ENCODE peak calls at places on chromosomes 3 and 15, in ten cellular contexts. One of them, this sample, is unnamed.

GRCh38 chr15:48798319-48798718 is 12.6 kb downstream of the CEP152 start:
- DNase-seq in activated naive CD8-positive, alpha-beta T cell treated with anti-CD3 and anti-CD28 coated beads for 36 hours: no peak
- DNase-seq in aorta: no peak
- DNase-seq in spleen: no peak
- DNase-seq in GM23248: no peak
- DNase-seq in NT2/D1: no peak
- DNase-seq in GF-D8: no peak
- DNase-seq in skeletal muscle cell: no peak
- DNase-seq in HuH-7: no peak
- DNase-seq in OCI-LY7: no peak
- DNase-seq in this sample: no peak

GRCh38 chr15:60091150-60091549 is 87.0 kb downstream of the FOXB1 start:
- DNase-seq in aorta: no peak
- DNase-seq in GM23248: peak; percentile 92
- DNase-seq in skeletal muscle cell: peak; percentile 81
- DNase-seq in HuH-7: peak; percentile 32
- DNase-seq in GF-D8: no peak
- DNase-seq in NT2/D1: no peak
- DNase-seq in OCI-LY7: no peak
- DNase-seq in spleen: no peak
- DNase-seq in activated naive CD8-positive, alpha-beta T cell treated with anti-CD3 and anti-CD28 coated beads for 36 hours: no peak
- DNase-seq in this sample: no peak

GRCh38 chr3:31813686-31814085 is 167.4 kb downstream of the OSBPL10 start:
- DNase-seq in aorta: no peak
- DNase-seq in activated naive CD8-positive, alpha-beta T cell treated with anti-CD3 and anti-CD28 coated beads for 36 hours: no peak
- DNase-seq in GM23248: no peak
- DNase-seq in HuH-7: no peak
- DNase-seq in OCI-LY7: no peak
- DNase-seq in spleen: no peak
- DNase-seq in skeletal muscle cell: no peak
- DNase-seq in NT2/D1: no peak
- DNase-seq in GF-D8: no peak
- DNase-seq in this sample: no peak

GRCh38 chr3:154872089-154872488 is 208.0 kb upstream of the MME start:
- DNase-seq in aorta: no peak
- DNase-seq in NT2/D1: no peak
- DNase-seq in HuH-7: no peak
- DNase-seq in activated naive CD8-positive, alpha-beta T cell treated with anti-CD3 and anti-CD28 coated beads for 36 hours: no peak
- DNase-seq in GF-D8: no peak
- DNase-seq in spleen: no peak
- DNase-seq in OCI-LY7: no peak
- DNase-seq in GM23248: no peak
- DNase-seq in skeletal muscle cell: peak; percentile 36
- DNase-seq in this sample: no peak

GRCh38 chr15:60913901-60914300 is 315.2 kb downstream of the RORA start:
- DNase-seq in GM23248: no peak
- DNase-seq in spleen: no peak
- DNase-seq in GF-D8: no peak
- DNase-seq in HuH-7: no peak
- DNase-seq in skeletal muscle cell: no peak
- DNase-seq in OCI-LY7: no peak
- DNase-seq in aorta: no peak
- DNase-seq in activated naive CD8-positive, alpha-beta T cell treated with anti-CD3 and anti-CD28 coated beads for 36 hours: no peak
- DNase-seq in NT2/D1: no peak
- DNase-seq in this sample: no peak

GRCh38 chr3:139797724-139798343 is 120.1 kb upstream of the NMNAT3 start:
- DNase-seq in GM23248: peak; percentile 29
- DNase-seq in skeletal muscle cell: no peak
- DNase-seq in activated naive CD8-positive, alpha-beta T cell treated with anti-CD3 and anti-CD28 coated beads for 36 hours: peak; percentile 8
- DNase-seq in HuH-7: peak; percentile 3
- DNase-seq in OCI-LY7: peak; percentile 9
- DNase-seq in NT2/D1: peak; percentile 50
- DNase-seq in spleen: no peak
- DNase-seq in GF-D8: no peak
- DNase-seq in aorta: no peak
- DNase-seq in this sample: peak; percentile 76

GRCh38 chr15:28080386-28080785 is 18.7 kb downstream of the OCA2 start:
- DNase-seq in aorta: no peak
- DNase-seq in spleen: no peak
- DNase-seq in GF-D8: no peak
- DNase-seq in skeletal muscle cell: no peak
- DNase-seq in NT2/D1: no peak
- DNase-seq in activated naive CD8-positive, alpha-beta T cell treated with anti-CD3 and anti-CD28 coated beads for 36 hours: no peak
- DNase-seq in GM23248: no peak
- DNase-seq in HuH-7: no peak
- DNase-seq in OCI-LY7: no peak
- DNase-seq in this sample: no peak

GRCh38 chr3:44048196-44048924 is 193.3 kb upstream of the TOPAZ1 start:
- DNase-seq in aorta: no peak
- DNase-seq in HuH-7: no peak
- DNase-seq in GM23248: no peak
- DNase-seq in GF-D8: no peak
- DNase-seq in OCI-LY7: no peak
- DNase-seq in spleen: no peak
- DNase-seq in activated naive CD8-positive, alpha-beta T cell treated with anti-CD3 and anti-CD28 coated beads for 36 hours: no peak
- DNase-seq in skeletal muscle cell: no peak
- DNase-seq in NT2/D1: no peak
- DNase-seq in this sample: no peak

GRCh38 chr3:32483772-32484171 is 18.9 kb downstream of the CMTM6 start:
- DNase-seq in aorta: no peak
- DNase-seq in HuH-7: no peak
- DNase-seq in OCI-LY7: no peak
- DNase-seq in spleen: no peak
- DNase-seq in GM23248: no peak
- DNase-seq in NT2/D1: no peak
- DNase-seq in GF-D8: no peak
- DNase-seq in activated naive CD8-positive, alpha-beta T cell treated with anti-CD3 and anti-CD28 coated beads for 36 hours: no peak
- DNase-seq in skeletal muscle cell: no peak
- DNase-seq in this sample: no peak

GRCh38 chr15:32119694-32120330 is 89.5 kb downstream of the CHRNA7 start:
- DNase-seq in skeletal muscle cell: no peak
- DNase-seq in HuH-7: no peak
- DNase-seq in NT2/D1: no peak
- DNase-seq in aorta: no peak
- DNase-seq in GM23248: peak; percentile 1
- DNase-seq in spleen: peak; percentile 60
- DNase-seq in GF-D8: no peak
- DNase-seq in OCI-LY7: no peak
- DNase-seq in activated naive CD8-positive, alpha-beta T cell treated with anti-CD3 and anti-CD28 coated beads for 36 hours: no peak
- DNase-seq in this sample: no peak

GRCh38 chr3:62131620-62132019 is 241.7 kb downstream of the FEZF2 start:
- DNase-seq in GF-D8: no peak
- DNase-seq in spleen: no peak
- DNase-seq in NT2/D1: no peak
- DNase-seq in aorta: no peak
- DNase-seq in skeletal muscle cell: no peak
- DNase-seq in GM23248: peak; percentile 15
- DNase-seq in OCI-LY7: no peak
- DNase-seq in HuH-7: no peak
- DNase-seq in activated naive CD8-positive, alpha-beta T cell treated with anti-CD3 and anti-CD28 coated beads for 36 hours: no peak
- DNase-seq in this sample: no peak

GRCh38 chr3:8778475-8778874 is 9.1 kb upstream of the OXTR start:
- DNase-seq in GF-D8: no peak
- DNase-seq in skeletal muscle cell: no peak
- DNase-seq in activated naive CD8-positive, alpha-beta T cell treated with anti-CD3 and anti-CD28 coated beads for 36 hours: no peak
- DNase-seq in HuH-7: no peak
- DNase-seq in spleen: no peak
- DNase-seq in GM23248: peak; percentile 67
- DNase-seq in NT2/D1: no peak
- DNase-seq in aorta: no peak
- DNase-seq in OCI-LY7: no peak
- DNase-seq in this sample: no peak

GRCh38 chr15:68781766-68782588 is 38.7 kb downstream of the ANP32A start:
- DNase-seq in OCI-LY7: no peak
- DNase-seq in GM23248: no peak
- DNase-seq in activated naive CD8-positive, alpha-beta T cell treated with anti-CD3 and anti-CD28 coated beads for 36 hours: peak; percentile 20
- DNase-seq in GF-D8: peak; percentile 87
- DNase-seq in HuH-7: no peak
- DNase-seq in skeletal muscle cell: no peak
- DNase-seq in aorta: peak; percentile 82
- DNase-seq in NT2/D1: no peak
- DNase-seq in spleen: peak; percentile 92
- DNase-seq in this sample: no peak

GRCh38 chr3:126528800-126529541 is 5.0 kb downstream of the CHST13 start:
- DNase-seq in activated naive CD8-positive, alpha-beta T cell treated with anti-CD3 and anti-CD28 coated beads for 36 hours: no peak
- DNase-seq in OCI-LY7: no peak
- DNase-seq in aorta: peak; percentile 57
- DNase-seq in spleen: peak; percentile 78
- DNase-seq in HuH-7: peak; percentile 96
- DNase-seq in skeletal muscle cell: no peak
- DNase-seq in GM23248: peak; percentile 56
- DNase-seq in GF-D8: peak; percentile 82
- DNase-seq in NT2/D1: no peak
- DNase-seq in this sample: no peak

GRCh38 chr3:57755368-57756021 is 614 bp upstream of the SLMAP start:
- DNase-seq in HuH-7: peak; percentile 25
- DNase-seq in aorta: no peak
- DNase-seq in GM23248: peak; percentile 78
- DNase-seq in NT2/D1: peak; percentile 35
- DNase-seq in skeletal muscle cell: peak; percentile 18
- DNase-seq in OCI-LY7: peak; percentile 77
- DNase-seq in spleen: peak; percentile 80
- DNase-seq in GF-D8: peak; percentile 79
- DNase-seq in activated naive CD8-positive, alpha-beta T cell treated with anti-CD3 and anti-CD28 coated beads for 36 hours: no peak
- DNase-seq in this sample: no peak

GRCh38 chr15:46956456-46956855 is 760.8 kb upstream of the SEMA6D start:
- DNase-seq in OCI-LY7: no peak
- DNase-seq in GM23248: no peak
- DNase-seq in GF-D8: no peak
- DNase-seq in aorta: no peak
- DNase-seq in NT2/D1: no peak
- DNase-seq in HuH-7: no peak
- DNase-seq in spleen: no peak
- DNase-seq in skeletal muscle cell: no peak
- DNase-seq in activated naive CD8-positive, alpha-beta T cell treated with anti-CD3 and anti-CD28 coated beads for 36 hours: no peak
- DNase-seq in this sample: no peak

GRCh38 chr3:45597166-45597565 is 2.6 kb downstream of the LIMD1 start:
- DNase-seq in spleen: peak; percentile 66
- DNase-seq in HuH-7: no peak
- DNase-seq in OCI-LY7: peak; percentile 10
- DNase-seq in NT2/D1: no peak
- DNase-seq in activated naive CD8-positive, alpha-beta T cell treated with anti-CD3 and anti-CD28 coated beads for 36 hours: peak; percentile 26
- DNase-seq in aorta: peak; percentile 76
- DNase-seq in GF-D8: no peak
- DNase-seq in skeletal muscle cell: no peak
- DNase-seq in GM23248: peak; percentile 71
- DNase-seq in this sample: no peak

GRCh38 chr3:187736418-187736871 is 8.8 kb downstream of the BCL6 start:
- DNase-seq in HuH-7: no peak
- DNase-seq in GM23248: peak; percentile 82
- DNase-seq in skeletal muscle cell: no peak
- DNase-seq in NT2/D1: no peak
- DNase-seq in OCI-LY7: no peak
- DNase-seq in GF-D8: no peak
- DNase-seq in aorta: no peak
- DNase-seq in activated naive CD8-positive, alpha-beta T cell treated with anti-CD3 and anti-CD28 coated beads for 36 hours: no peak
- DNase-seq in spleen: no peak
- DNase-seq in this sample: peak; percentile 27

GRCh38 chr3:82654708-82655107 is 893.3 kb upstream of the GBE1 start:
- DNase-seq in spleen: no peak
- DNase-seq in HuH-7: no peak
- DNase-seq in OCI-LY7: no peak
- DNase-seq in NT2/D1: no peak
- DNase-seq in skeletal muscle cell: no peak
- DNase-seq in activated naive CD8-positive, alpha-beta T cell treated with anti-CD3 and anti-CD28 coated beads for 36 hours: no peak
- DNase-seq in GF-D8: no peak
- DNase-seq in aorta: no peak
- DNase-seq in GM23248: no peak
- DNase-seq in this sample: no peak

GRCh38 chr3:159260049-159260662 is 458.3 kb downstream of the MFSD1 start:
- DNase-seq in GM23248: peak; percentile 88
- DNase-seq in spleen: no peak
- DNase-seq in HuH-7: peak; percentile 4
- DNase-seq in skeletal muscle cell: peak; percentile 32
- DNase-seq in GF-D8: no peak
- DNase-seq in OCI-LY7: peak; percentile 63
- DNase-seq in activated naive CD8-positive, alpha-beta T cell treated with anti-CD3 and anti-CD28 coated beads for 36 hours: peak; percentile 10
- DNase-seq in NT2/D1: peak; percentile 47
- DNase-seq in aorta: no peak
- DNase-seq in this sample: no peak

GRCh38 chr3:37554364-37554763 is 307.3 kb upstream of the CTDSPL start:
- DNase-seq in GF-D8: no peak
- DNase-seq in aorta: no peak
- DNase-seq in skeletal muscle cell: no peak
- DNase-seq in activated naive CD8-positive, alpha-beta T cell treated with anti-CD3 and anti-CD28 coated beads for 36 hours: no peak
- DNase-seq in OCI-LY7: no peak
- DNase-seq in GM23248: no peak
- DNase-seq in NT2/D1: no peak
- DNase-seq in spleen: no peak
- DNase-seq in HuH-7: peak; percentile 29
- DNase-seq in this sample: no peak

GRCh38 chr15:74406992-74407705 is 26.6 kb downstream of the SEMA7A start:
- DNase-seq in NT2/D1: no peak
- DNase-seq in HuH-7: no peak
- DNase-seq in spleen: no peak
- DNase-seq in skeletal muscle cell: peak; percentile 85
- DNase-seq in aorta: no peak
- DNase-seq in activated naive CD8-positive, alpha-beta T cell treated with anti-CD3 and anti-CD28 coated beads for 36 hours: no peak
- DNase-seq in OCI-LY7: no peak
- DNase-seq in GF-D8: no peak
- DNase-seq in GM23248: peak; percentile 97
- DNase-seq in this sample: no peak

GRCh38 chr3:160150525-160150924 is 74.7 kb upstream of the C3orf80 start:
- DNase-seq in spleen: no peak
- DNase-seq in GF-D8: no peak
- DNase-seq in HuH-7: no peak
- DNase-seq in GM23248: peak; percentile 90
- DNase-seq in OCI-LY7: no peak
- DNase-seq in NT2/D1: no peak
- DNase-seq in aorta: no peak
- DNase-seq in activated naive CD8-positive, alpha-beta T cell treated with anti-CD3 and anti-CD28 coated beads for 36 hours: no peak
- DNase-seq in skeletal muscle cell: peak; percentile 44
- DNase-seq in this sample: no peak

GRCh38 chr15:31080618-31081017 is 20.9 kb downstream of the TRPM1 start:
- DNase-seq in GF-D8: no peak
- DNase-seq in spleen: no peak
- DNase-seq in activated naive CD8-positive, alpha-beta T cell treated with anti-CD3 and anti-CD28 coated beads for 36 hours: peak; percentile 32
- DNase-seq in OCI-LY7: peak; percentile 15
- DNase-seq in HuH-7: no peak
- DNase-seq in aorta: peak; percentile 75
- DNase-seq in skeletal muscle cell: no peak
- DNase-seq in NT2/D1: peak; percentile 42
- DNase-seq in GM23248: peak; percentile 24
- DNase-seq in this sample: no peak

GRCh38 chr3:24598691-24599090 is 104.0 kb upstream of the THRB start:
- DNase-seq in GM23248: peak; percentile 64
- DNase-seq in OCI-LY7: no peak
- DNase-seq in aorta: no peak
- DNase-seq in GF-D8: no peak
- DNase-seq in HuH-7: no peak
- DNase-seq in NT2/D1: no peak
- DNase-seq in spleen: no peak
- DNase-seq in skeletal muscle cell: no peak
- DNase-seq in activated naive CD8-positive, alpha-beta T cell treated with anti-CD3 and anti-CD28 coated beads for 36 hours: no peak
- DNase-seq in this sample: no peak

GRCh38 chr15:71790081-71790480 is 20.3 kb upstream of the NR2E3 start:
- DNase-seq in GM23248: peak; percentile 43
- DNase-seq in HuH-7: no peak
- DNase-seq in NT2/D1: no peak
- DNase-seq in skeletal muscle cell: no peak
- DNase-seq in aorta: no peak
- DNase-seq in spleen: no peak
- DNase-seq in GF-D8: no peak
- DNase-seq in activated naive CD8-positive, alpha-beta T cell treated with anti-CD3 and anti-CD28 coated beads for 36 hours: no peak
- DNase-seq in OCI-LY7: no peak
- DNase-seq in this sample: peak; percentile 48

GRCh38 chr3:71102111-71103039 is 481.2 kb downstream of the FOXP1 start:
- DNase-seq in GM23248: peak; percentile 96
- DNase-seq in aorta: no peak
- DNase-seq in activated naive CD8-positive, alpha-beta T cell treated with anti-CD3 and anti-CD28 coated beads for 36 hours: no peak
- DNase-seq in OCI-LY7: no peak
- DNase-seq in GF-D8: no peak
- DNase-seq in spleen: no peak
- DNase-seq in skeletal muscle cell: peak; percentile 88
- DNase-seq in HuH-7: no peak
- DNase-seq in NT2/D1: no peak
- DNase-seq in this sample: no peak

GRCh38 chr3:4222574-4222973 is 80.6 kb upstream of the SETMAR start:
- DNase-seq in activated naive CD8-positive, alpha-beta T cell treated with anti-CD3 and anti-CD28 coated beads for 36 hours: no peak
- DNase-seq in OCI-LY7: no peak
- DNase-seq in GF-D8: no peak
- DNase-seq in HuH-7: no peak
- DNase-seq in GM23248: no peak
- DNase-seq in spleen: no peak
- DNase-seq in aorta: no peak
- DNase-seq in NT2/D1: no peak
- DNase-seq in skeletal muscle cell: no peak
- DNase-seq in this sample: no peak